ENCODE peak calls at places on chromosomes 3 and 15, in seven cellular contexts. J is uterus, O is PC-9, Q is tibial nerve, C is Karpas-422, A is mesendoderm, P is PC-3. T is an unnamed sample. For H3K27me3, the result is how much of the 10 kb centered on the place peaks cover.

GRCh38 chr3:43289401-43289800 is 3.1 kb downstream of the SNRK start:
- DNase-seq in J (no peak), O (no peak), Q (no peak), C (no peak), A (no peak), P (no peak), T (no peak)

GRCh38 chr3:40780801-40781406 is 256.1 kb downstream of the ZNF621 start:
- DNase-seq in J (peak), O (peak), Q (peak), C (no peak), A (no peak), P (peak), T (peak)

GRCh38 chr15:61459785-61460707 is 230.9 kb upstream of the RORA start:
- DNase-seq in J (no peak), O (no peak), Q (no peak), C (no peak), A (no peak), P (peak), T (no peak)

GRCh38 chr3:20064796-20065564 is 24.7 kb downstream of the KAT2B start:
- DNase-seq in J (no peak), O (no peak), Q (no peak), C (no peak), A (no peak), P (no peak), T (no peak)

GRCh38 chr3:139187648-139188047 is 143.0 kb upstream of the PRR23C start:
- DNase-seq in J (no peak), O (no peak), Q (no peak), C (no peak), A (peak), P (no peak), T (no peak)

GRCh38 chr3:36364260-36364659 is 16.0 kb upstream of the STAC start:
- DNase-seq in J (no peak), O (no peak), Q (no peak), C (no peak), A (peak), P (no peak), T (no peak)

GRCh38 chr3:188001052-188001567 is 152.8 kb upstream of the LPP start:
- DNase-seq in J (no peak), O (no peak), Q (no peak), C (no peak), A (no peak), P (no peak), T (no peak)

GRCh38 chr3:187519428-187519890 is 150.7 kb downstream of the SST start:
- DNase-seq in J (no peak), O (no peak), Q (no peak), C (no peak), A (peak), P (no peak), T (no peak)

GRCh38 chr3:69004183-69004582 is 9.3 kb downstream of the EOGT start:
- DNase-seq in J (no peak), O (no peak), Q (no peak), C (no peak), A (no peak), P (no peak), T (no peak)

GRCh38 chr15:58535894-58536293 is 104.1 kb downstream of the LIPC start:
- DNase-seq in J (no peak), O (no peak), Q (no peak), C (no peak), A (no peak), P (no peak), T (no peak)

GRCh38 chr15:78479650-78480049 is 27.7 kb upstream of the HYKK start:
- DNase-seq in J (no peak), O (no peak), Q (no peak), C (no peak), A (no peak), P (no peak), T (no peak)

GRCh38 chr3:97479740-97480139 is 284.8 kb upstream of the ARL6 start:
- DNase-seq in J (no peak), O (no peak), Q (no peak), C (no peak), A (no peak), P (no peak), T (no peak)

GRCh38 chr15:71319935-71320334 is 204.7 kb downstream of the THSD4 start:
- DNase-seq in J (no peak), O (no peak), Q (no peak), C (no peak), A (no peak), P (no peak), T (no peak)

GRCh38 chr3:9583371-9583770 is 29.7 kb upstream of the LHFPL4 start:
- DNase-seq in J (no peak), O (no peak), Q (no peak), C (no peak), A (no peak), P (no peak), T (no peak)

GRCh38 chr15:29278436-29279099 is 8.9 kb upstream of the NSMCE3 start:
- DNase-seq in J (no peak), O (no peak), Q (no peak), C (no peak), A (no peak), P (peak), T (no peak)

GRCh38 chr3:126312326-126312725 is 44.9 kb downstream of the KLF15 start:
- DNase-seq in J (no peak), O (no peak), Q (no peak), C (no peak), A (no peak), P (no peak), T (no peak)

GRCh38 chr3:129605593-129606521 is 619 bp downstream of the PLXND1 start:
- DNase-seq in J (peak), O (peak), Q (peak), C (no peak), A (peak), P (peak), T (no peak)
- H3K27ac ChIP-seq in J (peak), O (no peak), Q (peak), C (no peak), A (peak), P (no peak), T (peak)

GRCh38 chr3:119313461-119313860 is 19.3 kb downstream of the ARHGAP31 start:
- DNase-seq in J (no peak), O (no peak), Q (no peak), C (no peak), A (no peak), P (no peak), T (no peak)

GRCh38 chr3:119311191-119311925 is 17.2 kb downstream of the ARHGAP31 start:
- DNase-seq in J (no peak), O (no peak), Q (no peak), C (no peak), A (peak), P (peak), T (no peak)

GRCh38 chr3:119308355-119308754 is 14.2 kb downstream of the ARHGAP31 start:
- DNase-seq in J (no peak), O (no peak), Q (no peak), C (no peak), A (peak), P (no peak), T (no peak)

GRCh38 chr3:119310052-119310451 is 15.9 kb downstream of the ARHGAP31 start:
- DNase-seq in J (no peak), O (peak), Q (peak), C (no peak), A (peak), P (peak), T (no peak)

GRCh38 chr3:119309591-119309990 is 15.4 kb downstream of the ARHGAP31 start:
- DNase-seq in J (no peak), O (no peak), Q (no peak), C (no peak), A (no peak), P (no peak), T (no peak)
- H3K4me3 ChIP-seq in J (no peak), O (no peak), Q (no peak), C (no peak), A (no peak), P (no peak), T (no peak)

GRCh38 chr3:100590114-100590839 is 19.1 kb upstream of the ADGRG7 start:
- DNase-seq in J (peak), O (peak), Q (no peak), C (peak), A (peak), P (peak), T (no peak)
- H3K27me3 ChIP-seq in J (under half), O (under half), Q (under half), C (under half), A (under half), P (under half), T (under half)

DNA sequence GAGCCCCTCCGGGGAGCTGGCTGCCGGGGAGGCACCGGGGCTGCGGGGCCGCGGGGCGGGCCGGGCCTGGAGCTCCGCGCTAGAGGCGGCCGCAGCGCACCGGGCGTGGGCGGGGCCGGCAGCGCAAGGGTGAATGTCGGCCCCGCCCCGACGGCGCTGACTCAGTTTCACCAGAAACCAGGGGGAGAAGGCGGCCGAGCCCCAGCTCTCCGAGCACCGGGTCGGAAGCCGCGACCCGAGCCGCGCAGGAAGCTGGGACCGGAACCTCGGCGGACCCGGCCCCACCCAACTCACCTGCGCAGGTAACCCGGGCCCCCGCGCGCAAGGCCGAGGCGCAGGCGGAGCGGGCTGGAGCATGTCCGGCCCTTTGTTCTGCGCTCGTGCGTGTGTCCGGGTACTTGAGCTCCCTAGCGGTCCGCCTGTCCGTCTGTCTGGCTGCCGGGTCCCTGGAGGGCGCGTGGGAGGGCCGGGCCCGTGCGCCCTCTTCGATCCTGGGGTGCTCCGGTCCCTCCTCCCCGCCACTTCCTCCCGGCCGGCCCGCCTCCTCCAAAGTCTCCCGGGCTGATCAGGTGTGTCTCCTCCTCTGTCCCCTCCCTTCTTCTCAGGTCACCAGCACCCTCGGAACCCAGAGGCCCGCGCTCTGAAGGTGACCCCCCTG is at the start of gene SPINT1:
- DNase-seq in J (no peak), O (peak), Q (no peak), C (no peak), A (peak), P (peak), T (no peak)
- H3K27ac ChIP-seq in J (no peak), O (peak), Q (no peak), C (no peak), A (peak), P (peak), T (no peak)

T was measured in dorsolateral prefrontal cortex.